ENCODE peak calls at places on chromosomes 7 and 10, in eight cellular contexts. C is AG10803, D is GM12865, L is hepatocyte, I is bronchial epithelial cell, R is left ventricle myocardium inferior, T is cardiac muscle cell, P is K562. X is an unnamed sample.

GRCh38 chr7:128165927-128166420 is 75.1 kb upstream of the LEP start:
- DNase-seq in C (no peak), D (no peak), L (no peak), I (no peak), R (no peak), T (no peak), P (no peak), X (no peak)

GRCh38 chr7:18958627-18959026 is 158.8 kb downstream of the TWIST1 start:
- DNase-seq in C (peak; percentile 87), D (no peak), L (no peak), I (peak; percentile 69), R (no peak), T (no peak), P (no peak), X (no peak)

GRCh38 chr7:128221929-128222403 is 19.1 kb upstream of the LEP start:
- DNase-seq in C (peak; percentile 90), D (no peak), L (peak; percentile 25), I (peak; percentile 83), R (no peak), T (no peak), P (peak; percentile 57), X (peak; percentile 60)

GRCh38 chr7:80379034-80379433 is 132.8 kb downstream of the GNAT3 start:
- DNase-seq in C (peak; percentile 75), D (no peak), L (no peak), I (peak; percentile 57), R (no peak), T (no peak), P (no peak), X (no peak)

GRCh38 chr7:12519682-12520009 is 50.9 kb upstream of the SCIN start:
- DNase-seq in C (no peak), D (no peak), L (no peak), I (no peak), R (no peak), T (no peak), P (no peak), X (no peak)

GRCh38 chr10:79905322-79906314 is 43.3 kb downstream of the SFTPD start:
- DNase-seq in C (peak; percentile 58), D (no peak), L (peak; percentile 30), I (peak; percentile 33), R (no peak), T (peak; percentile 5), P (no peak), X (no peak)

GRCh38 chr10:12177642-12178041 is 18.0 kb downstream of the NUDT5 start:
- DNase-seq in C (no peak), D (no peak), L (no peak), I (peak; percentile 33), R (no peak), T (no peak), P (no peak), X (no peak)

GRCh38 chr7:33040803-33041516 is 21.6 kb downstream of the NT5C3A start:
- DNase-seq in C (no peak), D (peak; percentile 94), L (peak; percentile 64), I (peak; percentile 93), R (no peak), T (peak; percentile 20), P (peak; percentile 68), X (peak; percentile 77)

GRCh38 chr10:3735175-3735574 is 49.8 kb downstream of the KLF6 start:
- DNase-seq in C (no peak), D (no peak), L (no peak), I (no peak), R (no peak), T (no peak), P (peak; percentile 18), X (no peak)
- TF ChIP-seq CTCF in C (no peak), D (peak; percentile 31), L (no peak), I (no peak), R (peak; percentile 36), T (no peak), P (peak; percentile 38), X (no peak)

DNA sequence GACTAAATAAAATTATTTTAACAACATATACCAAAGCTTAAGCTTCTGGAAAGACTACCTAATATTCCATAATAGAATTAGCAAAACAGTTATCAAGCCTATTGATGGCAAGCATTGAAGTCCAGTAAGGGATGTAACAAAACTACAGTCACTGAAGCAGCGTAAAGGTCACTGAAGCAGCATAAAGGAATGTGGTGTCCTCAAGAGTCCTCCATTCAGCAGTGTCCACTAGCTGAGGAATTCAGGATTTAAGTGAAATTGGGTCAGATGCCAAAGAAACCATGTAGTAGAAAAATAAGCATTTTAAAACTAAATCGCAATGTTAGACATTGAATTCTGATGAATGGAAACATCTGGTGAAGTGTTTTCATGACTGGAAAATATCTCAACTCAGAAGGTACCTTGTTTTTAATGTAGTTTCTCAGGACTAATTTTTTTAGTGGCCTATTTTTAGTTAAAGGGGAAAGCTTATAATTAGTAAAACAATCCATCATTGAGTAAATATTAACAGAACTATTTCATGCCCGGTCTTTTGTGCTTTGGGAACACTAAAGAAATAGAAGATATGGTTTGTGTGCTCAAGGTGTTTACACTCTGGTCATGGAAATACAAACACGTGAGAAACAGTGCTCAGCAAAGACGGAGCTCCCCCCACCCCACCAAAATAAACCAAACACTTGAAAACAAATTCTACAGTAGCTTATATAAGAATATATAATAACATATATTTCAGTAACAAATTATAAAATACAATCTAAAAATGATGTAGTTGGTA is 121.4 kb downstream of the CDK14 start:
- DNase-seq in C (peak; percentile 38), D (no peak), L (peak; percentile 38), I (no peak), R (no peak), T (no peak), P (no peak), X (no peak)
- TF ChIP-seq CTCF in C (no peak), D (no peak), L (no peak), I (no peak), R (no peak), T (no peak), P (no peak), X (no peak)

DNA sequence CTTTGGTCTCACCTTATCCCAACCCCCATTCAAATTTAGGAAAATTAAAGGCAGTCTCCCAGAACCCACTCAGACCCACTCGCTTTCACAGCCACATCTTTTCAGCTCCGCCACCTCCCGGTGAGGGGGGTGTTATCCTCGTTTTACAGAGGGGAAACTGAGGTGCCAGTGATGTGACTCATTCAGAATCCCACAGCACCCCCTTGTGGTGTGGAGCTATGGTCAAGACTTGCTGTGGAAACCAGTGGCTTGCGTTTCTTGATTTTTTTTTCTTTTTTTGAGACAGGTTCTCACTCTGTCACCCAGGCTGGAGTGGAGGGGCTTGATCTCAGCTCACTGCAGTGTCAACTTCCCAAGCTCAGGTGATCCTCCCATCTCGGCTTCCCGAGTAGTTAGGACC is 27.6 kb downstream of the SLC35G1 start:
- DNase-seq in C (no peak), D (peak; percentile 27), L (no peak), I (no peak), R (no peak), T (no peak), P (peak; percentile 34), X (peak; percentile 11)
- TF ChIP-seq CTCF in C (peak; percentile 26), D (peak; percentile 50), L (peak; percentile 38), I (peak; percentile 21), R (peak; percentile 18), T (peak; percentile 32), P (peak; percentile 57), X (no peak)

DNA sequence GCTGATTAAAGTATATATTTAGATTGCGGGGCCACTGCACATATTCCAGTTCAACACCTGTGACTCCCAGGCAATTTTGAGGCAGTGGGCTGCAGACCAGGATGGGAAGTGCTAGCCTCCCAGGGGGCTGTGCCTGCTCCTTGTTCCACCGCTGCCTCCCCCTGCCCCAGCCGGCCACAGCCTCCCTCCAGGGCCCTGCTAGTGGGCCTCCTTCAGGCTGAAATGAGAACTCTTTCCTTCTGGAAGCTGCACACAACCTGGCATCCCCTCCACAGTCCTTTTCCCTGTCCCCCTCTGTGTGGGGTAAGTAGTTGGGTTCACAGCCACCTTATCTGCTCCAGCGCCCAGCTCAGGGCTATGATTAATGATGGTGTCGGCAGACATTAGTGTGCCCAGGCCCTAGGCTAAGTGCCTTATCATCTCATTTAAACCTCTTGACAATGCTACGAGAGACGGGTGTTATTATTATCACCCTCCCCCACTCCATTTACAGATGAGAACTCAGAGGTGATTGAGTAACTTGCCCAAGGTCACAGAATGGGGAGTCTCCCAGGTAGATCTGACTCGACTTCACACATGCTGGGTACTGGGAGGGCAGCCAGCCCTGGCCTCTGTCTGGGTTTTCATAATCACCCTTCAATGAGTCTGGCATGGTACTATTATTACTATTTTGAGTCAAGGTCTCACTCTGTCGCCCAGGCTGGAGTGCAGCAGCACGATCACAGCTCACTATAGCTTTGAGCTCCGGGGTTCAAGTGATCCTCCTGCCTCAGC is 10.8 kb upstream of the SFRP5 start:
- DNase-seq in C (no peak), D (no peak), L (no peak), I (peak; percentile 8), R (peak; percentile 44), T (peak; percentile 57), P (no peak), X (no peak)
- TF ChIP-seq CTCF in C (no peak), D (no peak), L (no peak), I (no peak), R (no peak), T (no peak), P (no peak), X (no peak)

GRCh38 chr7:91266067-91266930 is 2.1 kb downstream of the FZD1 start:
- DNase-seq in C (no peak), D (peak; percentile 10), L (peak; percentile 32), I (no peak), R (peak; percentile 25), T (peak; percentile 11), P (no peak), X (no peak)

GRCh38 chr7:91263359-91264082 is 712 bp upstream of the FZD1 start:
- DNase-seq in C (no peak), D (peak; percentile 41), L (peak; percentile 53), I (no peak), R (peak; percentile 51), T (peak; percentile 54), P (peak; percentile 77), X (peak; percentile 15)

GRCh38 chr7:91265693-91266066 is 1.4 kb downstream of the FZD1 start:
- DNase-seq in C (no peak), D (peak; percentile 35), L (peak; percentile 16), I (no peak), R (no peak), T (peak; percentile 18), P (no peak), X (no peak)

GRCh38 chr7:91264924-91265681 is 870 bp downstream of the FZD1 start:
- DNase-seq in C (peak; percentile 75), D (peak; percentile 85), L (peak; percentile 72), I (peak; percentile 52), R (peak; percentile 56), T (peak; percentile 69), P (peak; percentile 18), X (peak; percentile 38)

DNA sequence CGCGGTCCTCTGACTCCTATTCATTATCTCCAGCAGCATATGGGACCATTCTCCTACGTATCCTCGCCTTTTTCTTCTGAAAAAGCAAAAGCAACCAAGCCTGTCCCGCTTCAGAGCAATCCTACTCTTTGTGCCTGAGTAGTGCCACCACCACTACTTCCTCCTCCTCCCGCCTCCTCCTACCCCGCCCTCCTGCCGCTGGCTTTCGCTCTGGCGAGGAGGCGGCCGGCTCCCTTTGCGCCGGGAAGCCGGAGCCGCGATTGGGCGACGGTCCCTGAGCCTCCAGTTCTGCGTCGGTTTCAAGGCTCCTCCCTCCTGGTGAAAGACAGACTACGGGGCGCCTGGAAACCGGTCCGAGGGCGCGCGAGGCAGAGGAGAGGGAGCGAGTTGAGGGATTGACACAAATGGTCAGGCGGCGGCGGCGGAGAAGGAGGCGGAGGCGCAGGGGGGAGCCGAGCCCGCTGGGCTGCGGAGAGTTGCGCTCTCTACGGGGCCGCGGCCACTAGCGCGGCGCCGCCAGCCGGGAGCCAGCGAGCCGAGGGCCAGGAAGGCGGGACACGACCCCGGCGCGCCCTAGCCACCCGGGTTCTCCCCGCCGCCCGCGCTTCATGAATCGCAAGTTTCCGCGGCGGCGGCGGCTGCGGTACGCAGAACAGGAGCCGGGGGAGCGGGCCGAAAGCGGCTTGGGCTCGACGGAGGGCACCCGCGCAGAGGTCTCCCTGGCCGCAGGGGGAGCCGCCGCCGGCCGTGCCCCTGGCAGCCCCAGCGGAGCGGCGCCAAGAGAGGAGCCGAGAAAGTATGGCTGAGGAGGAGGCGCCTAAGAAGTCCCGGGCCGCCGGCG is at the start of gene FZD1:
- DNase-seq in C (peak; percentile 99), D (peak; percentile 97), L (peak; percentile 98), I (peak; percentile 89), R (peak; percentile 96), T (peak; percentile 98), P (peak; percentile 99), X (peak; percentile 91)
- TF ChIP-seq CTCF in C (no peak), D (no peak), L (no peak), I (no peak), R (no peak), T (no peak), P (no peak), X (no peak)

X was measured in Calu3.